ENCODE peak calls at places on chromosome 19, in eight cellular contexts. One of them, this sample, is unnamed.

GRCh38 chr19:3618144-3618810 is 8.3 kb downstream of the CACTIN start:
- DNase-seq in aorta: peak
- DNase-seq in nucleus accumbens: no peak
- DNase-seq in head of caudate nucleus: peak
- DNase-seq in activated CD4-positive, alpha-beta T cell treated with anti-CD3 and anti-CD28 coated beads for 24 hours: peak
- DNase-seq in HTR-8/SVneo: no peak
- DNase-seq in DMS79: no peak
- DNase-seq in stimulated activated CD4-positive, alpha-beta T cell treated with anti-CD3 and anti-CD28 coated beads, Interleukin-2, amount 100 ng/mL, for 48 hours: peak
- DNase-seq in this sample: peak

GRCh38 chr19:50490411-50490811 is 13.8 kb upstream of the GARIN5A start:
- DNase-seq in aorta: peak
- DNase-seq in head of caudate nucleus: no peak
- DNase-seq in stimulated activated CD4-positive, alpha-beta T cell treated with anti-CD3 and anti-CD28 coated beads, Interleukin-2, amount 100 ng/mL, for 48 hours: no peak
- DNase-seq in HTR-8/SVneo: no peak
- DNase-seq in DMS79: no peak
- DNase-seq in nucleus accumbens: no peak
- DNase-seq in activated CD4-positive, alpha-beta T cell treated with anti-CD3 and anti-CD28 coated beads for 24 hours: no peak
- DNase-seq in this sample: no peak

GRCh38 chr19:7699422-7700127 is 2.4 kb downstream of the FCER2 start:
- DNase-seq in DMS79: no peak
- DNase-seq in activated CD4-positive, alpha-beta T cell treated with anti-CD3 and anti-CD28 coated beads for 24 hours: peak
- DNase-seq in HTR-8/SVneo: no peak
- DNase-seq in aorta: no peak
- DNase-seq in stimulated activated CD4-positive, alpha-beta T cell treated with anti-CD3 and anti-CD28 coated beads, Interleukin-2, amount 100 ng/mL, for 48 hours: peak
- DNase-seq in nucleus accumbens: no peak
- DNase-seq in head of caudate nucleus: no peak
- DNase-seq in this sample: no peak

GRCh38 chr19:38656171-38656981 is 8.9 kb downstream of the ACTN4 start:
- DNase-seq in DMS79: no peak
- DNase-seq in head of caudate nucleus: peak
- DNase-seq in activated CD4-positive, alpha-beta T cell treated with anti-CD3 and anti-CD28 coated beads for 24 hours: no peak
- DNase-seq in HTR-8/SVneo: no peak
- DNase-seq in aorta: no peak
- DNase-seq in stimulated activated CD4-positive, alpha-beta T cell treated with anti-CD3 and anti-CD28 coated beads, Interleukin-2, amount 100 ng/mL, for 48 hours: no peak
- DNase-seq in nucleus accumbens: no peak
- DNase-seq in this sample: no peak

GRCh38 chr19:13923194-13923987 is 14.8 kb downstream of the PODNL1 start:
- DNase-seq in aorta: no peak
- DNase-seq in head of caudate nucleus: no peak
- DNase-seq in DMS79: no peak
- DNase-seq in nucleus accumbens: no peak
- DNase-seq in activated CD4-positive, alpha-beta T cell treated with anti-CD3 and anti-CD28 coated beads for 24 hours: no peak
- DNase-seq in stimulated activated CD4-positive, alpha-beta T cell treated with anti-CD3 and anti-CD28 coated beads, Interleukin-2, amount 100 ng/mL, for 48 hours: no peak
- DNase-seq in HTR-8/SVneo: no peak
- DNase-seq in this sample: no peak

GRCh38 chr19:16698914-16699313 is 20.7 kb upstream of the NWD1 start:
- DNase-seq in nucleus accumbens: no peak
- DNase-seq in stimulated activated CD4-positive, alpha-beta T cell treated with anti-CD3 and anti-CD28 coated beads, Interleukin-2, amount 100 ng/mL, for 48 hours: no peak
- DNase-seq in DMS79: no peak
- DNase-seq in head of caudate nucleus: no peak
- DNase-seq in HTR-8/SVneo: no peak
- DNase-seq in aorta: no peak
- DNase-seq in activated CD4-positive, alpha-beta T cell treated with anti-CD3 and anti-CD28 coated beads for 24 hours: no peak
- DNase-seq in this sample: no peak

GRCh38 chr19:39631178-39631577 is 24.5 kb upstream of the LGALS16 start:
- DNase-seq in DMS79: no peak
- DNase-seq in aorta: no peak
- DNase-seq in stimulated activated CD4-positive, alpha-beta T cell treated with anti-CD3 and anti-CD28 coated beads, Interleukin-2, amount 100 ng/mL, for 48 hours: no peak
- DNase-seq in HTR-8/SVneo: no peak
- DNase-seq in nucleus accumbens: no peak
- DNase-seq in activated CD4-positive, alpha-beta T cell treated with anti-CD3 and anti-CD28 coated beads for 24 hours: no peak
- DNase-seq in head of caudate nucleus: no peak
- DNase-seq in this sample: no peak

GRCh38 chr19:13102666-13103584 is at the start of gene LYL1:
- DNase-seq in DMS79: no peak
- DNase-seq in stimulated activated CD4-positive, alpha-beta T cell treated with anti-CD3 and anti-CD28 coated beads, Interleukin-2, amount 100 ng/mL, for 48 hours: no peak
- DNase-seq in HTR-8/SVneo: no peak
- DNase-seq in aorta: peak
- DNase-seq in nucleus accumbens: no peak
- DNase-seq in activated CD4-positive, alpha-beta T cell treated with anti-CD3 and anti-CD28 coated beads for 24 hours: no peak
- DNase-seq in head of caudate nucleus: peak
- DNase-seq in this sample: no peak

GRCh38 chr19:6273701-6274601 is 5.8 kb downstream of the MLLT1 start:
- DNase-seq in HTR-8/SVneo: peak
- DNase-seq in aorta: peak
- DNase-seq in nucleus accumbens: peak
- DNase-seq in DMS79: no peak
- DNase-seq in activated CD4-positive, alpha-beta T cell treated with anti-CD3 and anti-CD28 coated beads for 24 hours: no peak
- DNase-seq in stimulated activated CD4-positive, alpha-beta T cell treated with anti-CD3 and anti-CD28 coated beads, Interleukin-2, amount 100 ng/mL, for 48 hours: no peak
- DNase-seq in head of caudate nucleus: peak
- DNase-seq in this sample: peak

GRCh38 chr19:3270908-3271307 is 46.4 kb downstream of the CELF5 start:
- DNase-seq in DMS79: peak
- DNase-seq in aorta: no peak
- DNase-seq in stimulated activated CD4-positive, alpha-beta T cell treated with anti-CD3 and anti-CD28 coated beads, Interleukin-2, amount 100 ng/mL, for 48 hours: no peak
- DNase-seq in HTR-8/SVneo: no peak
- DNase-seq in activated CD4-positive, alpha-beta T cell treated with anti-CD3 and anti-CD28 coated beads for 24 hours: peak
- DNase-seq in nucleus accumbens: peak
- DNase-seq in head of caudate nucleus: peak
- DNase-seq in this sample: peak

GRCh38 chr19:7292950-7293794 is 1.0 kb downstream of the INSR start:
- DNase-seq in nucleus accumbens: peak
- DNase-seq in stimulated activated CD4-positive, alpha-beta T cell treated with anti-CD3 and anti-CD28 coated beads, Interleukin-2, amount 100 ng/mL, for 48 hours: no peak
- DNase-seq in activated CD4-positive, alpha-beta T cell treated with anti-CD3 and anti-CD28 coated beads for 24 hours: no peak
- DNase-seq in head of caudate nucleus: peak
- DNase-seq in DMS79: no peak
- DNase-seq in aorta: peak
- DNase-seq in HTR-8/SVneo: no peak
- DNase-seq in this sample: peak

GRCh38 chr19:33622505-33622808 is 704 bp downstream of the CHST8 start:
- DNase-seq in DMS79: no peak
- DNase-seq in activated CD4-positive, alpha-beta T cell treated with anti-CD3 and anti-CD28 coated beads for 24 hours: no peak
- DNase-seq in stimulated activated CD4-positive, alpha-beta T cell treated with anti-CD3 and anti-CD28 coated beads, Interleukin-2, amount 100 ng/mL, for 48 hours: no peak
- DNase-seq in nucleus accumbens: no peak
- DNase-seq in aorta: no peak
- DNase-seq in head of caudate nucleus: no peak
- DNase-seq in HTR-8/SVneo: no peak
- DNase-seq in this sample: no peak

GRCh38 chr19:43651758-43652545 is 12.3 kb upstream of the CADM4 start:
- DNase-seq in head of caudate nucleus: peak
- DNase-seq in aorta: no peak
- DNase-seq in DMS79: no peak
- DNase-seq in stimulated activated CD4-positive, alpha-beta T cell treated with anti-CD3 and anti-CD28 coated beads, Interleukin-2, amount 100 ng/mL, for 48 hours: peak
- DNase-seq in activated CD4-positive, alpha-beta T cell treated with anti-CD3 and anti-CD28 coated beads for 24 hours: peak
- DNase-seq in nucleus accumbens: peak
- DNase-seq in HTR-8/SVneo: peak
- DNase-seq in this sample: peak